ENCODE peak calls at places on chromosomes 5 and 9, in seven cellular contexts. U, N, X, B, K, S and H are unnamed samples.

GRCh38 chr5:125199968-125200841 is 453.8 kb upstream of the ZNF608 start:
- DNase-seq in U (no peak), N (peak), X (peak), B (no peak), K (peak), S (no peak), H (no peak)

GRCh38 chr9:3434594-3434993 is 91.2 kb downstream of the RFX3 start:
- DNase-seq in U (no peak), N (no peak), X (no peak), B (no peak), K (peak), S (peak), H (no peak)

GRCh38 chr9:108831496-108832178 is 24.1 kb downstream of the ACTL7B start:
- DNase-seq in U (no peak), N (no peak), X (no peak), B (no peak), K (no peak), S (no peak), H (no peak)

GRCh38 chr5:154997746-154998145 is 15.8 kb upstream of the KIF4B start:
- DNase-seq in U (no peak), N (no peak), X (peak), B (no peak), K (peak), S (no peak), H (no peak)

GRCh38 chr5:71697967-71698366 is 21.1 kb upstream of the CARTPT start:
- DNase-seq in U (no peak), N (no peak), X (no peak), B (no peak), K (no peak), S (no peak), H (no peak)

GRCh38 chr5:169805527-169805934 is 168.5 kb downstream of the DOCK2 start:
- DNase-seq in U (no peak), N (peak), X (peak), B (no peak), K (peak), S (no peak), H (no peak)

GRCh38 chr5:129094924-129095797 is 612 bp downstream of the ISOC1 start:
- DNase-seq in U (peak), N (peak), X (peak), B (peak), K (peak), S (peak), H (peak)

GRCh38 chr9:5510360-5510931 is at the start of gene PDCD1LG2:
- DNase-seq in U (no peak), N (no peak), X (peak), B (no peak), K (peak), S (peak), H (peak)

GRCh38 chr5:16518606-16519005 is 53.0 kb upstream of the ZNF622 start:
- DNase-seq in U (no peak), N (no peak), X (no peak), B (no peak), K (no peak), S (no peak), H (no peak)

GRCh38 chr5:170251462-170251861 is 18.7 kb downstream of the C5orf58 start:
- DNase-seq in U (no peak), N (no peak), X (no peak), B (no peak), K (no peak), S (no peak), H (no peak)

GRCh38 chr9:124342402-124342945 is 72.8 kb downstream of the PSMB7 start:
- DNase-seq in U (no peak), N (no peak), X (no peak), B (no peak), K (peak), S (no peak), H (no peak)

GRCh38 chr9:118643118-118643517 is 726.1 kb downstream of the BRINP1 start:
- DNase-seq in U (no peak), N (no peak), X (peak), B (no peak), K (peak), S (no peak), H (no peak)

DNA sequence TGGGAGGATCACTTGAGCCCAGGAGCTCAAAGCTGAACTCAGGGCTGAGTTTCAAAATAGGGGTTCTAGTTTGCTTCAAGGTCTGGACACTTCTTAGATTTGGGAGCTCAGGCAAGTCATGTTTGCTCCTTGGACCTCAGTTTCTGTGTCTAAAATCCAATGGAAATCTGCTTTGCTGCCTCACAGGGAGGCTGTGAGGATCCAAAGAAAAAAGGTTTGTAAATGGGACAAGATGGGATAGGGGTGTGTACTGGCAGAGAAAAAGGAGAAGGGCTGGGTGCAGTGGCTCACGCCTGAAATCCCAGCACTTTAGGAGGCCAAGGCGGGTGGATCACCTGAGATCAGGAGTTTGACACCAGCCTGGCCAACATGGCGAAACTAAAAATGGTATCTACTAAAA is 39.6 kb upstream of the SH3PXD2B start:
- DNase-seq in U (no peak), N (no peak), X (no peak), B (no peak), K (no peak), S (no peak), H (no peak)
- TF ChIP-seq CTCF in U (no peak), N (no peak), X (no peak), B (no peak), K (no peak), S (no peak), H (no peak)

GRCh38 chr5:31317642-31318041 is 124.2 kb downstream of the CDH6 start:
- DNase-seq in U (no peak), N (no peak), X (no peak), B (no peak), K (no peak), S (no peak), H (no peak)
- TF ChIP-seq CTCF in U (no peak), N (no peak), X (no peak), B (no peak), K (no peak), S (no peak), H (no peak)

DNA sequence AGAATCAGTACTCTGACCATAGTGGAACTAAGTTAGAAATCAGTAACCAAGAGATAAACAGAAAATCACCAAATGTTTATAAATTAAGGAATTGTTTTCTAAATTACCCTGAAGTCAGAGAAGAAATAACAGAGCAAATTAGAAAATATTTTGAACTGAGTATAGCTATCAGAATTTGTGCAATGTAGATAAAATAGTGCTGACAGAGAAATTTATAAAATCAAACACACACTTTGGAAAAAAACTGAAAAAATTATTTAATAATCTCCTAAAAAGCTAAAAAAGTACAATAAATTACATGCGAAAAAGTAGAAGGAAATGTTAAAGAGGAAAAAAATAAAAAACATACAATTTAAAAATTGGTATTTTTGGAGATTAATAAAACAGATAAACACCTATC is 37.1 kb upstream of the PPP1R2B start:
- DNase-seq in U (no peak), N (no peak), X (no peak), B (no peak), K (no peak), S (no peak), H (no peak)
- TF ChIP-seq CTCF in U (no peak), N (no peak), X (no peak), B (no peak), K (no peak), S (no peak), H (no peak)

GRCh38 chr5:119269061-119269579 is 86.7 kb upstream of the TNFAIP8 start:
- DNase-seq in U (no peak), N (no peak), X (peak), B (no peak), K (peak), S (no peak), H (peak)

GRCh38 chr5:119270955-119271757 is 84.7 kb upstream of the TNFAIP8 start:
- DNase-seq in U (no peak), N (no peak), X (no peak), B (no peak), K (no peak), S (no peak), H (no peak)

GRCh38 chr5:119267958-119268386 is 87.8 kb upstream of the TNFAIP8 start:
- DNase-seq in U (peak), N (peak), X (peak), B (peak), K (peak), S (peak), H (peak)

GRCh38 chr5:119270121-119270565 is 85.7 kb upstream of the TNFAIP8 start:
- DNase-seq in U (no peak), N (no peak), X (no peak), B (no peak), K (no peak), S (no peak), H (no peak)

DNA sequence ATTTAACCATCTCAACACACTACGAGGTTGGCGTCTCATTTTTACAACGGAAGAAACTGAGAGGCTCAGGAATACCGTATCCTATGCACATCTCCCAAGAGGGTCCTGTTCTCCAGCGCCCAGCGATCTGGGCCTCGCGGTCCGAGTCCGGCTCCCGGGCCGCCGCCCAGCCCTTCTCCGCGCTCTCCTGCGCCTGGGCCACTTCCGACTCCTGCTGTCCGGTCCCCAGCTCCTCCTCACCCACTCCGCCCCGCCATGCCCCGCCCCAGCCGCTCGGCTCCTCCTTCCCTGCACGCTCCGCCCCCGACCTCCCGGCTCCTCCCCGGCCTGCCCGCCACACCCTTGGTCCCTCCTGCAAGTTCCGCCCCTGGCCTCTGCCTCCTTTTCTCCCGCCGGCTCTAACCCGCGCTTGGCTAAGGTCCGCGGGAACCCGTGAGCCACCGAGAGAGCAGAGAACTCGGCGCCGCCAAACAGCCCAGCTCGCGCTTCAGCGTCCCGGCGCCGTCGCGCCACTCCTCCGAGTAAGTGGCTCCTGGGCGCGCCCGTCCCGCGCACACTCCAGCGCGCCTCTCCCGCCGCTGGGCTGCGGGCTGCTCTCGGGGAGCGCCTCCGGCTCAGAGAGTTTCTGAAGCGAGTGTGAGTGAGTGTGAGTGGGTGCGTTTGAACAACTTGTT is 87.3 kb upstream of the TNFAIP8 start:
- DNase-seq in U (peak), N (peak), X (peak), B (peak), K (peak), S (peak), H (peak)
- TF ChIP-seq CTCF in U (no peak), N (no peak), X (no peak), B (no peak), K (no peak), S (no peak), H (no peak)

GRCh38 chr9:84228130-84228735 is 112.3 kb downstream of the SLC28A3 start:
- DNase-seq in U (no peak), N (no peak), X (no peak), B (no peak), K (no peak), S (no peak), H (no peak)
- TF ChIP-seq CTCF in U (no peak), N (no peak), X (no peak), B (no peak), K (no peak), S (no peak), H (no peak)

GRCh38 chr5:167970002-167970401 is 321.4 kb upstream of the WWC1 start:
- DNase-seq in U (no peak), N (no peak), X (peak), B (no peak), K (peak), S (no peak), H (no peak)
- TF ChIP-seq CTCF in U (no peak), N (no peak), X (no peak), B (no peak), K (peak), S (no peak), H (no peak)

GRCh38 chr9:33942471-33943083 is 106.1 kb downstream of the UBAP2 start:
- DNase-seq in U (no peak), N (no peak), X (peak), B (no peak), K (peak), S (peak), H (no peak)
- TF ChIP-seq CTCF in U (no peak), N (no peak), X (peak), B (no peak), K (peak), S (peak), H (no peak)

GRCh38 chr9:91567642-91568274 is 144.1 kb upstream of the NFIL3 start:
- DNase-seq in U (no peak), N (no peak), X (no peak), B (no peak), K (no peak), S (no peak), H (no peak)

GRCh38 chr9:91571036-91571435 is 147.4 kb upstream of the NFIL3 start:
- DNase-seq in U (no peak), N (no peak), X (peak), B (no peak), K (no peak), S (no peak), H (no peak)

GRCh38 chr9:91572044-91572443 is 148.4 kb upstream of the NFIL3 start:
- DNase-seq in U (no peak), N (no peak), X (peak), B (no peak), K (peak), S (no peak), H (no peak)

GRCh38 chr9:91577540-91577939 is 153.9 kb upstream of the NFIL3 start:
- DNase-seq in U (no peak), N (no peak), X (no peak), B (no peak), K (no peak), S (no peak), H (no peak)

GRCh38 chr9:91572811-91573210 is 149.2 kb upstream of the NFIL3 start:
- DNase-seq in U (no peak), N (no peak), X (no peak), B (no peak), K (no peak), S (no peak), H (no peak)
- TF ChIP-seq CTCF in U (no peak), N (no peak), X (no peak), B (no peak), K (no peak), S (no peak), H (no peak)